ENCODE peak calls at places on chromosomes 7 and 10, in four cellular contexts. Q is spleen, L is tibial artery, J is ascending aorta. N is an unnamed sample.

GRCh38 chr7:155369-156000 is 36.9 kb upstream of the FAM20C start:
- DNase-seq in J (no peak), L (peak), Q (peak), N (no peak)

GRCh38 chr10:85778074-85778473 is 588.5 kb downstream of the GRID1 start:
- DNase-seq in Q (no peak), J (no peak), L (no peak), N (no peak)

GRCh38 chr7:127905491-127906330 is 125.5 kb downstream of the LRRC4 start:
- DNase-seq in Q (no peak), L (no peak), J (no peak), N (no peak)

GRCh38 chr10:71372882-71373495 is 23.7 kb upstream of the CDH23 start:
- DNase-seq in L (no peak), J (no peak), Q (peak), N (no peak)

GRCh38 chr10:58512470-58513188 is at the start of gene BICC1:
- DNase-seq in J (peak), Q (peak), L (peak), N (no peak)

GRCh38 chr7:85070967-85071628 is 115.8 kb downstream of the SEMA3D start:
- DNase-seq in Q (no peak), J (no peak), L (no peak), N (no peak)

GRCh38 chr10:79984851-79985250 is 35.9 kb upstream of the SFTPD start:
- DNase-seq in Q (no peak), J (no peak), L (no peak), N (no peak)

GRCh38 chr7:76409537-76409936 is at the start of gene SSC4D:
- DNase-seq in Q (no peak), L (no peak), J (no peak), N (no peak)

GRCh38 chr10:14545827-14546226 is 215.1 kb upstream of the FRMD4A start:
- DNase-seq in Q (no peak), L (no peak), J (peak), N (no peak)

GRCh38 chr10:30553625-30554442 is 75.7 kb downstream of the LYZL2 start:
- DNase-seq in Q (peak), J (peak), L (peak), N (no peak)

GRCh38 chr7:133564484-133564883 is 311.6 kb downstream of the EXOC4 start:
- DNase-seq in L (no peak), J (no peak), Q (no peak), N (no peak)

GRCh38 chr7:901388-902154 is 25.2 kb downstream of the GET4 start:
- DNase-seq in J (no peak), Q (peak), L (no peak), N (peak)

GRCh38 chr10:7561216-7561893 is 105.4 kb downstream of the ITIH5 start:
- DNase-seq in J (peak), Q (no peak), L (peak), N (no peak)

GRCh38 chr10:35822316-35822715 is 180.2 kb upstream of the FZD8 start:
- DNase-seq in J (peak), Q (no peak), L (peak), N (peak)

GRCh38 chr10:114708084-114708483 is 50.0 kb upstream of the ABLIM1 start:
- DNase-seq in J (no peak), Q (no peak), L (no peak), N (no peak)

GRCh38 chr7:21947056-21947455 is 1.4 kb upstream of the CDCA7L start:
- DNase-seq in L (no peak), Q (no peak), J (no peak), N (no peak)

GRCh38 chr7:33861947-33862346 is 43.4 kb upstream of the BMPER start:
- DNase-seq in J (no peak), L (no peak), Q (no peak), N (no peak)

GRCh38 chr7:134315679-134316538 is 821 bp downstream of the SLC35B4 start:
- DNase-seq in Q (no peak), J (no peak), L (no peak), N (no peak)

GRCh38 chr10:24957624-24958435 is 5.4 kb upstream of the PRTFDC1 start:
- DNase-seq in Q (no peak), L (no peak), J (no peak), N (peak)

GRCh38 chr10:71569775-71570588 is 149.6 kb downstream of the C10orf105 start:
- DNase-seq in J (peak), L (peak), Q (peak), N (no peak)

GRCh38 chr10:103966671-103967432 is at the start of gene SLK:
- DNase-seq in Q (peak), L (peak), J (peak), N (no peak)

GRCh38 chr7:19728731-19729130 is 19.9 kb upstream of the POLR1F start:
- DNase-seq in L (no peak), J (no peak), Q (no peak), N (no peak)

GRCh38 chr7:49773939-49774458 is 561 bp downstream of the VWC2 start:
- DNase-seq in Q (no peak), J (no peak), L (no peak), N (no peak)

GRCh38 chr7:151404216-151405011 is 5.4 kb downstream of the WDR86 start:
- DNase-seq in L (no peak), J (no peak), Q (peak), N (no peak)

GRCh38 chr7:64999165-65000004 is 7.1 kb downstream of the ERV3-1 start:
- DNase-seq in Q (peak), L (no peak), J (peak), N (no peak)

GRCh38 chr10:100730739-100731602 is 14.4 kb upstream of the PAX2 start:
- DNase-seq in Q (peak), J (no peak), L (no peak), N (no peak)

GRCh38 chr7:12423995-12424745 is 20.5 kb upstream of the VWDE start:
- DNase-seq in L (no peak), J (no peak), Q (no peak), N (no peak)

GRCh38 chr7:12687213-12688171 is at the start of gene ARL4A:
- DNase-seq in Q (peak), J (peak), L (peak), N (peak)

GRCh38 chr7:140342732-140343514 is 55.4 kb downstream of the SLC37A3 start:
- DNase-seq in Q (peak), J (no peak), L (no peak), N (no peak)

GRCh38 chr7:65509368-65510186 is 135.9 kb downstream of the ZNF92 start:
- DNase-seq in L (no peak), Q (peak), J (no peak), N (no peak)

GRCh38 chr10:67696029-67696428 is at the start of gene CTNNA3:
- DNase-seq in L (no peak), Q (no peak), J (no peak), N (no peak)

GRCh38 chr7:149856583-149856982 is 17.2 kb upstream of the ATP6V0E2 start:
- DNase-seq in J (no peak), Q (no peak), L (no peak), N (no peak)

GRCh38 chr10:70432101-70432500 is 9.4 kb downstream of the NODAL start:
- DNase-seq in Q (no peak), L (no peak), J (peak), N (no peak)

GRCh38 chr10:30365278-30365677 is 16.2 kb upstream of the MTPAP start:
- DNase-seq in J (peak), Q (no peak), L (no peak), N (no peak)

GRCh38 chr7:111650456-111650999 is 88.2 kb upstream of the IMMP2L start:
- DNase-seq in J (no peak), Q (no peak), L (no peak), N (no peak)

GRCh38 chr7:77606561-77606960 is 69.5 kb downstream of the PTPN12 start:
- DNase-seq in L (no peak), J (no peak), Q (no peak), N (no peak)

GRCh38 chr10:62183442-62183841 is 85.2 kb downstream of the RTKN2 start:
- DNase-seq in J (no peak), Q (no peak), L (no peak), N (no peak)

GRCh38 chr7:108103566-108104298 is 26.4 kb downstream of the LAMB4 start:
- DNase-seq in Q (no peak), L (no peak), J (no peak), N (no peak)

GRCh38 chr7:98249106-98249505 is 2.9 kb downstream of the TECPR1 start:
- DNase-seq in L (no peak), Q (no peak), J (no peak), N (no peak)

GRCh38 chr7:73342645-73343044 is 14.7 kb downstream of the FKBP6 start:
- DNase-seq in L (no peak), Q (peak), J (no peak), N (no peak)
- H3K4me3 ChIP-seq in L (peak), Q (no peak), J (peak), N (no peak)

DNA sequence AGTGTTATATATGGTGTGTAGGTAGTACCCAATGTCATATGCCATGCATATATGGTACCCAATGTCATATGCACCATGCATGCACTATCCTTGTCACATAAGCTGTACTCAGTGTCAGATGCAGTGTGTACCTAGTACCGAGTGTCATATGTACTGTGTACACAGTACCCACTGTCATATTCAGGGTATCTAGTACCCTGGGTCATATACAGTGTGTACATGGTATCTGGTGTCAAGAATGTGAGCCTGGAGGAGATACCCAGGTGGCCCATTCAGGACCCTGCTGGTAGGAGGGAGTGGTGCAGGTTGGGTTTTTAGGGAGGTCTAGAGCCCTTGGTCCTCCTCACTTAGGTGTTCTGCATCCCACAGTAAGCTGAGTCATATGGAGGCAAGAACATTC is 1.8 kb downstream of the ZMYND11 start:
- DNase-seq in J (no peak), L (no peak), Q (no peak), N (no peak)
- TF ChIP-seq CTCF in J (no peak), L (peak), Q (peak), N (peak)

GRCh38 chr7:31890751-31891150 is 179.5 kb downstream of the PDE1C start:
- DNase-seq in Q (no peak), J (no peak), L (no peak), N (no peak)
- H3K4me3 ChIP-seq in Q (no peak), J (no peak), L (no peak), N (no peak)

DNA sequence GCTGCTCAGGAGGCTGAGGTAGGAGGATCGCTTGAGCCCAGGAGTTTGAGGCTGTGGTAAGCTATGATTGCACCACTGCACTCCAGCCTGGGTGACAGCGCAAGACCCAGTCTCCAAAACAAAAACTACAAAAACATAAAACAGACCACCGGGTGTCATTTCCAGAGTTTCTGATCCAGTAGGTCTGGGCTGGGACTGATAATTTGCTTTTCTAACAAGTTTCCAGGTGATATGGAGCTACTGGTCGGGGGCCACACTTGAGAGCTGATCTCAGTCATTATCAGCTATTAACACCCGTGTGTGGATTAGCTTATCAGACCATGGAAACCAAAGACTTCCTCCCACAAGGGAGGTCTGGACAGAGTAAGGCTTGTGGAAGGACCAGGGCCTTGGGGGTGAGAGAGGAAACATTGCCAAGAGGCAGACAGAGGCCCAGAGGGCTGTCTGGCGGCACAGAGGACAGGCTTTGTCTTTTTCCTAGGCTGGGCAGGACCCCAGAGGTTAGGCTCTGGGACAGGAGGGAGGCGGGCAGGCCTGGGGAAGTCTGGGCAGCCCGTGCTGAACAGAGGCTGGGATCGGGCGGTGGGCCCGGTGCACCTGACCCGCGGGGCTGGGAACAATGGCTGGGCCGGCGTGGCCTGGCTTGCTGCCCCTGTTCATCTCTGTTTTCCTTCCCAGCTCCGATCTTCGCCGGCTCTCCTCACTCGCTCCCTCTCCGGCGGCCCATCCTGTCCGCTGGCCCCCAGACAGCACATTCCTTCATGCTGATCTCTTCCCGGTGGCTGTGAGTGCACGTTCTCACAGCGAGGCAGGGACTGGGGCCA is 25.2 kb downstream of the TMEM270 start:
- DNase-seq in J (peak), Q (no peak), L (peak), N (no peak)
- TF ChIP-seq CTCF in J (no peak), Q (no peak), L (no peak), N (no peak)

GRCh38 chr10:27581225-27581624 is 77.1 kb downstream of the RAB18 start:
- DNase-seq in J (no peak), Q (no peak), L (no peak), N (no peak)
- H3K4me3 ChIP-seq in J (no peak), Q (no peak), L (no peak), N (no peak)

GRCh38 chr10:102675887-102676616 is 31.8 kb downstream of the TRIM8 start:
- DNase-seq in L (peak), Q (no peak), J (no peak), N (peak)

GRCh38 chr10:102676916-102677315 is 32.6 kb downstream of the TRIM8 start:
- DNase-seq in L (peak), J (no peak), Q (no peak), N (no peak)

GRCh38 chr10:102677736-102678354 is 33.6 kb downstream of the TRIM8 start:
- DNase-seq in J (no peak), L (peak), Q (no peak), N (no peak)

GRCh38 chr10:102681696-102682095 is 32.5 kb downstream of the ARL3 start:
- DNase-seq in J (no peak), L (no peak), Q (no peak), N (no peak)

DNA sequence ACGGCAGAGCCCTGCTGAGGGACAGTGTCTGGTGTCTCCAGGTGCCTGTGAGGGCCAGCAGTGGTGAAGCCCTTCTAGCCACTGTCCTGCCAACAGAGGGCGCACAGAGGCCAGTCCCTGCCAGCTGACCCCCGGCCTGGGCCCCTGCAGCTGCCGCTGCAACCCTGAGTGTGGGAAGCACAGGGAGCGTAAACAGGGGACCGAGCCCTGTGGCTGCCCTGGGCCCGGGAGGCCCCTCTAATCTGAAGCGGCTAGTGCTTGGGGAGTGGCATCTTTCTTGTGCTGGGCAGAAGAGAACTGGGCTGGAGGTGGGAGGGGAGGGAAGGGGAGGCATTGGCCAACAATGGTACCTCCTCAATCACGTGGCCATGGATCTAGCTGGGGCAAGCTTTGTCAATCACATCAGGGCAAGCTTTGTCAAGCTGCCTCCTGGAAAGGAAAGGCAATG is 34.6 kb downstream of the TRIM8 start:
- DNase-seq in J (no peak), L (peak), Q (peak), N (no peak)
- TF ChIP-seq CTCF in J (peak), L (peak), Q (peak), N (peak)

GRCh38 chr7:23294549-23295400 is 4.4 kb upstream of the MALSU1 start:
- DNase-seq in J (no peak), L (no peak), Q (no peak), N (no peak)

GRCh38 chr7:23299770-23300300 is 696 bp downstream of the MALSU1 start:
- DNase-seq in J (no peak), L (no peak), Q (no peak), N (no peak)

GRCh38 chr7:23298885-23299769 is at the start of gene MALSU1:
- DNase-seq in J (peak), Q (peak), L (peak), N (peak)

GRCh38 chr7:23295401-23295697 is 3.8 kb upstream of the MALSU1 start:
- DNase-seq in L (no peak), Q (no peak), J (no peak), N (no peak)

GRCh38 chr7:23298141-23298851 is 843 bp upstream of the MALSU1 start:
- DNase-seq in Q (no peak), L (no peak), J (no peak), N (no peak)
- H3K4me3 ChIP-seq in Q (no peak), L (peak), J (peak), N (no peak)

GRCh38 chr7:101411477-101411954 is 48.8 kb downstream of the COL26A1 start:
- DNase-seq in J (no peak), Q (no peak), L (no peak), N (no peak)
- TF ChIP-seq CTCF in J (no peak), Q (peak), L (no peak), N (no peak)

GRCh38 chr10:111077715-111078504 is 1.1 kb downstream of the ADRA2A start:
- DNase-seq in Q (no peak), J (no peak), L (no peak), N (no peak)

GRCh38 chr10:111076191-111076681 is 593 bp upstream of the ADRA2A start:
- DNase-seq in Q (peak), J (no peak), L (no peak), N (peak)

GRCh38 chr10:111076682-111077661 is at the start of gene ADRA2A:
- DNase-seq in J (no peak), Q (no peak), L (no peak), N (peak)

GRCh38 chr10:111078505-111079185 is 1.8 kb downstream of the ADRA2A start:
- DNase-seq in Q (no peak), J (no peak), L (no peak), N (no peak)

GRCh38 chr10:111075577-111076185 is 1.1 kb upstream of the ADRA2A start:
- DNase-seq in J (no peak), Q (peak), L (no peak), N (no peak)
- H3K4me3 ChIP-seq in J (peak), Q (peak), L (peak), N (peak)

N was measured in epithelial cell of proximal tubule.